ENCODE peak calls at places on chromosomes 7 and 10, in seven cellular contexts. One of them, this sample, is unnamed.

GRCh38 chr7:568681-569035 is 49.0 kb upstream of the PDGFA start:
- DNase-seq in neuronal stem cell: no peak
- DNase-seq in H1: no peak
- DNase-seq in IMR-90: peak
- DNase-seq in mesendoderm: no peak
- DNase-seq in mesenchymal stem cell: no peak
- DNase-seq in trophoblast cell: no peak
- DNase-seq in this sample: no peak

GRCh38 chr7:88312061-88312663 is 5.5 kb upstream of the STEAP4 start:
- DNase-seq in neuronal stem cell: no peak
- DNase-seq in H1: no peak
- DNase-seq in IMR-90: no peak
- DNase-seq in mesendoderm: no peak
- DNase-seq in mesenchymal stem cell: no peak
- DNase-seq in trophoblast cell: no peak
- DNase-seq in this sample: no peak

GRCh38 chr10:98268694-98269386 is 846 bp upstream of the LOXL4 start:
- DNase-seq in neuronal stem cell: no peak
- DNase-seq in H1: no peak
- DNase-seq in IMR-90: no peak
- DNase-seq in mesendoderm: peak
- DNase-seq in mesenchymal stem cell: no peak
- DNase-seq in trophoblast cell: peak
- DNase-seq in this sample: no peak

GRCh38 chr7:26410156-26410555 is 118.5 kb downstream of the SNX10 start:
- DNase-seq in neuronal stem cell: no peak
- DNase-seq in H1: no peak
- DNase-seq in IMR-90: no peak
- DNase-seq in mesendoderm: no peak
- DNase-seq in mesenchymal stem cell: no peak
- DNase-seq in trophoblast cell: no peak
- DNase-seq in this sample: no peak

GRCh38 chr7:23220690-23221305 is 25.8 kb upstream of the GPNMB start:
- DNase-seq in neuronal stem cell: no peak
- DNase-seq in H1: no peak
- DNase-seq in IMR-90: no peak
- DNase-seq in mesendoderm: no peak
- DNase-seq in mesenchymal stem cell: no peak
- DNase-seq in trophoblast cell: no peak
- DNase-seq in this sample: no peak

GRCh38 chr7:6359742-6360141 is 87.3 kb upstream of the CYTH3 start:
- DNase-seq in neuronal stem cell: no peak
- DNase-seq in H1: no peak
- DNase-seq in IMR-90: no peak
- DNase-seq in mesendoderm: no peak
- DNase-seq in mesenchymal stem cell: no peak
- DNase-seq in trophoblast cell: no peak
- DNase-seq in this sample: no peak

GRCh38 chr7:16089191-16089590 is 332.1 kb downstream of the CRPPA start:
- DNase-seq in neuronal stem cell: no peak
- DNase-seq in H1: no peak
- DNase-seq in IMR-90: no peak
- DNase-seq in mesendoderm: no peak
- DNase-seq in mesenchymal stem cell: no peak
- DNase-seq in trophoblast cell: no peak
- DNase-seq in this sample: no peak

GRCh38 chr10:33224251-33224965 is 110.1 kb downstream of the NRP1 start:
- DNase-seq in neuronal stem cell: no peak
- DNase-seq in H1: no peak
- DNase-seq in IMR-90: no peak
- DNase-seq in mesendoderm: no peak
- DNase-seq in mesenchymal stem cell: no peak
- DNase-seq in trophoblast cell: peak
- DNase-seq in this sample: no peak

GRCh38 chr7:143299346-143299745 is 11.2 kb downstream of the CASP2 start:
- DNase-seq in neuronal stem cell: no peak
- DNase-seq in H1: no peak
- DNase-seq in IMR-90: peak
- DNase-seq in mesendoderm: no peak
- DNase-seq in mesenchymal stem cell: peak
- DNase-seq in trophoblast cell: no peak
- DNase-seq in this sample: no peak

GRCh38 chr10:3766046-3766761 is 18.8 kb downstream of the KLF6 start:
- DNase-seq in neuronal stem cell: no peak
- DNase-seq in H1: no peak
- DNase-seq in IMR-90: peak
- DNase-seq in mesendoderm: no peak
- DNase-seq in mesenchymal stem cell: peak
- DNase-seq in trophoblast cell: no peak
- DNase-seq in this sample: no peak

GRCh38 chr10:132056663-132057062 is 9.1 kb upstream of the JAKMIP3 start:
- DNase-seq in neuronal stem cell: no peak
- DNase-seq in H1: no peak
- DNase-seq in IMR-90: no peak
- DNase-seq in mesendoderm: no peak
- DNase-seq in mesenchymal stem cell: no peak
- DNase-seq in trophoblast cell: no peak
- DNase-seq in this sample: no peak

GRCh38 chr7:78081888-78082287 is 283.3 kb downstream of the PHTF2 start:
- DNase-seq in neuronal stem cell: no peak
- DNase-seq in H1: no peak
- DNase-seq in IMR-90: no peak
- DNase-seq in mesendoderm: no peak
- DNase-seq in mesenchymal stem cell: no peak
- DNase-seq in trophoblast cell: no peak
- DNase-seq in this sample: peak

GRCh38 chr7:55568613-55569268 is 3.6 kb downstream of the VOPP1 start:
- DNase-seq in neuronal stem cell: no peak
- DNase-seq in H1: no peak
- DNase-seq in IMR-90: peak
- DNase-seq in mesendoderm: no peak
- DNase-seq in mesenchymal stem cell: peak
- DNase-seq in trophoblast cell: no peak
- DNase-seq in this sample: peak

GRCh38 chr10:45592432-45592831 is 80.1 kb downstream of the ZFAND4 start:
- DNase-seq in neuronal stem cell: no peak
- DNase-seq in H1: no peak
- DNase-seq in IMR-90: no peak
- DNase-seq in mesendoderm: no peak
- DNase-seq in mesenchymal stem cell: no peak
- DNase-seq in trophoblast cell: no peak
- DNase-seq in this sample: no peak

GRCh38 chr10:133159950-133160812 is at the start of gene KNDC1:
- DNase-seq in neuronal stem cell: no peak
- DNase-seq in H1: no peak
- DNase-seq in IMR-90: peak
- DNase-seq in mesendoderm: peak
- DNase-seq in mesenchymal stem cell: no peak
- DNase-seq in trophoblast cell: no peak
- DNase-seq in this sample: peak

DNA sequence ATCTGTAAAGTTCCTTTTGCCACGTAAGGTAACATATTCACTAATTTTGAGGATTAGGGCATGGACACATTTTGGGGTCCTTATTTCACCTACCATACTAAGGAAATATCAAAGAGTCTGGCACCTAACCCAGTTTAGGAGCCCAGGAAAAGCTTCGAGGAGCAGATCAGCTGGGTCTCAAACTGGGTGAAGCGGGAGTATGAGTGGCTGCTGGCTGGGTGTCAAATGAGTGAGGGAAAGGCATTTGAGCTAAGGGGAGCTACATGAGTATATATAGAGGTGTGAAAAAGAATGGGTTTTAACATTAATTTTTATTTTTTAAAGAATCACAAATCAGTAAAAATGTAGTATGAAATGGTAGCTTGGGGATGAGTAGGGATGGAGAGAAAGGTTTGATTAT is 71.3 kb downstream of the MCU start:
- DNase-seq in neuronal stem cell: no peak
- DNase-seq in H1: no peak
- DNase-seq in IMR-90: no peak
- DNase-seq in mesendoderm: no peak
- DNase-seq in mesenchymal stem cell: no peak
- DNase-seq in trophoblast cell: no peak
- DNase-seq in this sample: no peak
- H2BK5ac ChIP-seq in neuronal stem cell: no peak
- H2BK5ac ChIP-seq in H1: no peak
- H2BK5ac ChIP-seq in IMR-90: peak
- H2BK5ac ChIP-seq in mesendoderm: no peak
- H2BK5ac ChIP-seq in mesenchymal stem cell: no peak
- H2BK5ac ChIP-seq in trophoblast cell: no peak
- H2BK5ac ChIP-seq in this sample: no peak

GRCh38 chr10:69180525-69181204 is 631 bp downstream of the SUPV3L1 start:
- DNase-seq in neuronal stem cell: peak
- DNase-seq in H1: no peak
- DNase-seq in IMR-90: peak
- DNase-seq in mesendoderm: peak
- DNase-seq in mesenchymal stem cell: peak
- DNase-seq in trophoblast cell: no peak
- DNase-seq in this sample: no peak
- H2AK5ac ChIP-seq in neuronal stem cell: peak
- H2AK5ac ChIP-seq in H1: no peak
- H2AK5ac ChIP-seq in IMR-90: peak
- H2AK5ac ChIP-seq in mesendoderm: no peak
- H2AK5ac ChIP-seq in mesenchymal stem cell: no peak
- H2AK5ac ChIP-seq in trophoblast cell: peak
- H2AK5ac ChIP-seq in this sample: no peak

GRCh38 chr10:112557197-112557596 is 110.2 kb downstream of the VTI1A start:
- DNase-seq in neuronal stem cell: no peak
- DNase-seq in H1: no peak
- DNase-seq in IMR-90: no peak
- DNase-seq in mesendoderm: no peak
- DNase-seq in mesenchymal stem cell: no peak
- DNase-seq in trophoblast cell: no peak
- DNase-seq in this sample: no peak
- H2BK5ac ChIP-seq in neuronal stem cell: no peak
- H2BK5ac ChIP-seq in H1: no peak
- H2BK5ac ChIP-seq in IMR-90: no peak
- H2BK5ac ChIP-seq in mesendoderm: no peak
- H2BK5ac ChIP-seq in mesenchymal stem cell: no peak
- H2BK5ac ChIP-seq in trophoblast cell: no peak
- H2BK5ac ChIP-seq in this sample: no peak

GRCh38 chr7:140591178-140591902 is 49.3 kb downstream of the DENND2A start:
- DNase-seq in neuronal stem cell: no peak
- DNase-seq in H1: no peak
- DNase-seq in IMR-90: peak
- DNase-seq in mesendoderm: no peak
- DNase-seq in mesenchymal stem cell: no peak
- DNase-seq in trophoblast cell: no peak
- DNase-seq in this sample: no peak

GRCh38 chr7:140587243-140587642 is 53.4 kb downstream of the DENND2A start:
- DNase-seq in neuronal stem cell: no peak
- DNase-seq in H1: no peak
- DNase-seq in IMR-90: no peak
- DNase-seq in mesendoderm: no peak
- DNase-seq in mesenchymal stem cell: no peak
- DNase-seq in trophoblast cell: no peak
- DNase-seq in this sample: no peak

GRCh38 chr7:140585333-140585732 is 55.3 kb downstream of the DENND2A start:
- DNase-seq in neuronal stem cell: no peak
- DNase-seq in H1: no peak
- DNase-seq in IMR-90: no peak
- DNase-seq in mesendoderm: no peak
- DNase-seq in mesenchymal stem cell: no peak
- DNase-seq in trophoblast cell: no peak
- DNase-seq in this sample: no peak

GRCh38 chr7:140581411-140581810 is 59.2 kb downstream of the DENND2A start:
- DNase-seq in neuronal stem cell: no peak
- DNase-seq in H1: no peak
- DNase-seq in IMR-90: no peak
- DNase-seq in mesendoderm: no peak
- DNase-seq in mesenchymal stem cell: no peak
- DNase-seq in trophoblast cell: no peak
- DNase-seq in this sample: no peak

GRCh38 chr7:140586517-140586916 is 54.1 kb downstream of the DENND2A start:
- DNase-seq in neuronal stem cell: no peak
- DNase-seq in H1: no peak
- DNase-seq in IMR-90: no peak
- DNase-seq in mesendoderm: no peak
- DNase-seq in mesenchymal stem cell: no peak
- DNase-seq in trophoblast cell: no peak
- DNase-seq in this sample: no peak
- H2AK5ac ChIP-seq in neuronal stem cell: no peak
- H2AK5ac ChIP-seq in H1: no peak
- H2AK5ac ChIP-seq in IMR-90: no peak
- H2AK5ac ChIP-seq in mesendoderm: no peak
- H2AK5ac ChIP-seq in mesenchymal stem cell: peak
- H2AK5ac ChIP-seq in trophoblast cell: no peak
- H2AK5ac ChIP-seq in this sample: no peak

GRCh38 chr10:75076387-75076786 is 35.1 kb upstream of the SAMD8 start:
- DNase-seq in neuronal stem cell: no peak
- DNase-seq in H1: no peak
- DNase-seq in IMR-90: no peak
- DNase-seq in mesendoderm: no peak
- DNase-seq in mesenchymal stem cell: no peak
- DNase-seq in trophoblast cell: no peak
- DNase-seq in this sample: peak
- H2BK5ac ChIP-seq in neuronal stem cell: no peak
- H2BK5ac ChIP-seq in H1: peak
- H2BK5ac ChIP-seq in IMR-90: no peak
- H2BK5ac ChIP-seq in mesendoderm: no peak
- H2BK5ac ChIP-seq in mesenchymal stem cell: no peak
- H2BK5ac ChIP-seq in trophoblast cell: no peak
- H2BK5ac ChIP-seq in this sample: no peak

GRCh38 chr7:29344334-29344978 is 149.9 kb downstream of the CHN2 start:
- DNase-seq in neuronal stem cell: no peak
- DNase-seq in H1: no peak
- DNase-seq in IMR-90: no peak
- DNase-seq in mesendoderm: no peak
- DNase-seq in mesenchymal stem cell: no peak
- DNase-seq in trophoblast cell: no peak
- DNase-seq in this sample: no peak

GRCh38 chr7:29341156-29341555 is 146.6 kb downstream of the CHN2 start:
- DNase-seq in neuronal stem cell: no peak
- DNase-seq in H1: no peak
- DNase-seq in IMR-90: no peak
- DNase-seq in mesendoderm: no peak
- DNase-seq in mesenchymal stem cell: no peak
- DNase-seq in trophoblast cell: no peak
- DNase-seq in this sample: no peak

GRCh38 chr7:29345590-29345989 is 151.0 kb downstream of the CHN2 start:
- DNase-seq in neuronal stem cell: peak
- DNase-seq in H1: peak
- DNase-seq in IMR-90: no peak
- DNase-seq in mesendoderm: peak
- DNase-seq in mesenchymal stem cell: peak
- DNase-seq in trophoblast cell: peak
- DNase-seq in this sample: peak

GRCh38 chr7:29342761-29343160 is 148.2 kb downstream of the CHN2 start:
- DNase-seq in neuronal stem cell: no peak
- DNase-seq in H1: no peak
- DNase-seq in IMR-90: no peak
- DNase-seq in mesendoderm: no peak
- DNase-seq in mesenchymal stem cell: no peak
- DNase-seq in trophoblast cell: no peak
- DNase-seq in this sample: no peak

DNA sequence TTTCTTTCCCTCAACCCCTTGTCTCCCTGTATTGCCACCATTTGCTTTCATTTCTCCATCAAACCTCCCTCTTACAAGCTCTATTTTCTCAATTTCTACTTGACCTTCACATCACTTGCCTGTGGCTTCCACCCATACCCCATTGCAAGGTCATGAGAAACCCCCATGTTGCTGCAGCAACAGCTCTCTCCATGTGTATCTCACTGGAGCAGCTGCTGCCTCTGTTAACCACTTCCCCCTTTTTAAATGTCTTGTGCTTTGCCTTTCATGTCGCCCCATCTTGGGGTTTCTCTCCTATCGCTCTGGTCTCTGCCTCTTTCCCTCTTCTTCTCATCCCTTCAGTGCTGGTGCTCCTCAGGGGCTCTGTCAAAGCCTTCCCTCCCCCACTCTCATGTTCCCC is 148.8 kb downstream of the CHN2 start:
- DNase-seq in neuronal stem cell: no peak
- DNase-seq in H1: no peak
- DNase-seq in IMR-90: no peak
- DNase-seq in mesendoderm: no peak
- DNase-seq in mesenchymal stem cell: no peak
- DNase-seq in trophoblast cell: no peak
- DNase-seq in this sample: no peak
- H2AK5ac ChIP-seq in neuronal stem cell: no peak
- H2AK5ac ChIP-seq in H1: peak
- H2AK5ac ChIP-seq in IMR-90: no peak
- H2AK5ac ChIP-seq in mesendoderm: no peak
- H2AK5ac ChIP-seq in mesenchymal stem cell: no peak
- H2AK5ac ChIP-seq in trophoblast cell: no peak
- H2AK5ac ChIP-seq in this sample: no peak

This sample was measured in H9.